ENCODE peak calls at places on chromosome 20, in four cellular contexts. J is body of pancreas, Y is tibial artery, P is fibroblast of the aortic adventitia. M is an unnamed sample.

GRCh38 chr20:58088625-58089024 is 139.8 kb downstream of the ANKRD60 start:
- DNase-seq in J (no peak), Y (peak; percentile 3), P (no peak), M (no peak)

GRCh38 chr20:16528078-16528477 is 45.2 kb downstream of the KIF16B start:
- DNase-seq in J (peak; percentile 81), Y (no peak), P (peak; percentile 77), M (no peak)

GRCh38 chr20:62617711-62618483 is 24.4 kb upstream of the SLCO4A1 start:
- DNase-seq in J (no peak), Y (peak; percentile 83), P (no peak), M (no peak)

GRCh38 chr20:36823126-36823525 is 49.6 kb upstream of the DSN1 start:
- DNase-seq in J (no peak), Y (no peak), P (no peak), M (no peak)

GRCh38 chr20:58552366-58552934 is 37.3 kb upstream of the APCDD1L start:
- DNase-seq in J (no peak), Y (no peak), P (no peak), M (no peak)

GRCh38 chr20:9409981-9410380 is 104.4 kb upstream of the LAMP5 start:
- DNase-seq in J (no peak), Y (no peak), P (peak; percentile 49), M (no peak)

GRCh38 chr20:10927011-10927583 is 253.3 kb upstream of the JAG1 start:
- DNase-seq in J (no peak), Y (no peak), P (no peak), M (no peak)

GRCh38 chr20:33883164-33883563 is 72.0 kb downstream of the CHMP4B start:
- DNase-seq in J (no peak), Y (no peak), P (no peak), M (no peak)

GRCh38 chr20:56215115-56215514 is 33.4 kb upstream of the MC3R start:
- DNase-seq in J (no peak), Y (no peak), P (no peak), M (no peak)

GRCh38 chr20:45947110-45947866 is 12.8 kb downstream of the PCIF1 start:
- DNase-seq in J (no peak), Y (no peak), P (no peak), M (no peak)

GRCh38 chr20:41552295-41553068 is 65.7 kb downstream of the CHD6 start:
- DNase-seq in J (no peak), Y (no peak), P (no peak), M (no peak)

GRCh38 chr20:63431944-63432343 is 40.5 kb downstream of the KCNQ2 start:
- DNase-seq in J (no peak), Y (no peak), P (no peak), M (peak; percentile 55)

GRCh38 chr20:41018153-41018552 is 10.5 kb upstream of the TOP1 start:
- DNase-seq in J (no peak), Y (no peak), P (no peak), M (no peak)

GRCh38 chr20:58393299-58393698 is 4.3 kb downstream of the VAPB start:
- DNase-seq in J (no peak), Y (no peak), P (peak; percentile 50), M (no peak)

GRCh38 chr20:59074456-59074855 is 31.9 kb upstream of the PRELID3B start:
- DNase-seq in J (no peak), Y (no peak), P (peak; percentile 30), M (no peak)

GRCh38 chr20:44471481-44471882 is 4.2 kb upstream of the TTPAL start:
- DNase-seq in J (no peak), Y (no peak), P (peak; percentile 66), M (no peak)

GRCh38 chr20:60361761-60362410 is 403.7 kb downstream of the CDH26 start:
- DNase-seq in J (no peak), Y (no peak), P (no peak), M (no peak)

GRCh38 chr20:47113362-47114118 is 218.9 kb downstream of the EYA2 start:
- DNase-seq in J (no peak), Y (no peak), P (peak; percentile 7), M (no peak)

GRCh38 chr20:51886891-51887608 is 84.7 kb upstream of the SALL4 start:
- DNase-seq in J (no peak), Y (no peak), P (no peak), M (peak; percentile 50)

GRCh38 chr20:58651823-58652605 is 931 bp downstream of the STX16 start:
- DNase-seq in J (peak; percentile 55), Y (no peak), P (peak; percentile 69), M (no peak)

GRCh38 chr20:58544891-58545290 is 29.7 kb upstream of the APCDD1L start:
- DNase-seq in J (no peak), Y (no peak), P (no peak), M (no peak)

GRCh38 chr20:41475507-41475906 is 108.9 kb upstream of the EMILIN3 start:
- DNase-seq in J (no peak), Y (no peak), P (peak; percentile 32), M (no peak)

GRCh38 chr20:54165014-54165413 is 8.8 kb downstream of the CYP24A1 start:
- DNase-seq in J (no peak), Y (no peak), P (no peak), M (no peak)

GRCh38 chr20:40291483-40291882 is 397.6 kb downstream of the MAFB start:
- DNase-seq in J (no peak), Y (no peak), P (no peak), M (no peak)

GRCh38 chr20:64238115-64238825 is 17.3 kb upstream of the PCMTD2 start:
- DNase-seq in J (no peak), Y (no peak), P (no peak), M (no peak)

GRCh38 chr20:53900380-53900999 is 169.9 kb downstream of the BCAS1 start:
- DNase-seq in J (no peak), Y (no peak), P (peak; percentile 95), M (no peak)

GRCh38 chr20:54199721-54200176 is 8.1 kb upstream of the PFDN4 start:
- DNase-seq in J (peak; percentile 77), Y (peak; percentile 73), P (peak; percentile 85), M (peak; percentile 69)

GRCh38 chr20:47506850-47507249 is 5.2 kb downstream of the NCOA3 start:
- DNase-seq in J (no peak), Y (no peak), P (no peak), M (no peak)

GRCh38 chr20:53322651-53323050 is 271.0 kb downstream of the ZNF217 start:
- DNase-seq in J (no peak), Y (no peak), P (no peak), M (no peak)

GRCh38 chr20:52598306-52598705 is 373.9 kb upstream of the TSHZ2 start:
- DNase-seq in J (no peak), Y (no peak), P (no peak), M (no peak)

GRCh38 chr20:9629821-9630220 is 115.4 kb downstream of the LAMP5 start:
- DNase-seq in J (no peak), Y (no peak), P (no peak), M (no peak)

GRCh38 chr20:3681352-3681930 is 369 bp downstream of the ADAM33 start:
- DNase-seq in J (no peak), Y (no peak), P (no peak), M (no peak)

GRCh38 chr20:3678198-3678597 is 3.6 kb downstream of the ADAM33 start:
- DNase-seq in J (no peak), Y (no peak), P (no peak), M (no peak)

GRCh38 chr20:3678893-3679720 is 2.7 kb downstream of the ADAM33 start:
- DNase-seq in J (no peak), Y (no peak), P (peak; percentile 41), M (no peak)

GRCh38 chr20:3680701-3681351 is 984 bp downstream of the ADAM33 start:
- DNase-seq in J (no peak), Y (no peak), P (peak; percentile 4), M (no peak)

GRCh38 chr20:3679749-3680700 is 1.8 kb downstream of the ADAM33 start:
- DNase-seq in J (peak; percentile 36), Y (peak; percentile 87), P (peak; percentile 88), M (no peak)
- H3K4me3 ChIP-seq in J (no peak overlapping the region), Y (peak overlapping the region; percentile 61), P (peak overlapping the region; percentile 79), M (no peak overlapping the region)

GRCh38 chr20:17875106-17875980 is 93.3 kb downstream of the SNX5 start:
- DNase-seq in J (peak; percentile 99), Y (peak; percentile 86), P (peak; percentile 94), M (peak; percentile 40)
- H3K4me3 ChIP-seq in J (no peak overlapping the region), Y (no peak overlapping the region), P (no peak overlapping the region), M (peak overlapping the region; percentile 17)

GRCh38 chr20:48627737-48628128 is 200.1 kb downstream of the PREX1 start:
- DNase-seq in J (peak; percentile 27), Y (no peak), P (no peak), M (peak; percentile 37)

GRCh38 chr20:48629069-48629959 is 198.5 kb downstream of the PREX1 start:
- DNase-seq in J (no peak), Y (no peak), P (no peak), M (no peak)

GRCh38 chr20:48626226-48626937 is 201.4 kb downstream of the PREX1 start:
- DNase-seq in J (no peak), Y (peak; percentile 77), P (no peak), M (no peak)

GRCh38 chr20:48625136-48625900 is 202.5 kb downstream of the PREX1 start:
- DNase-seq in J (no peak), Y (no peak), P (no peak), M (no peak)

DNA sequence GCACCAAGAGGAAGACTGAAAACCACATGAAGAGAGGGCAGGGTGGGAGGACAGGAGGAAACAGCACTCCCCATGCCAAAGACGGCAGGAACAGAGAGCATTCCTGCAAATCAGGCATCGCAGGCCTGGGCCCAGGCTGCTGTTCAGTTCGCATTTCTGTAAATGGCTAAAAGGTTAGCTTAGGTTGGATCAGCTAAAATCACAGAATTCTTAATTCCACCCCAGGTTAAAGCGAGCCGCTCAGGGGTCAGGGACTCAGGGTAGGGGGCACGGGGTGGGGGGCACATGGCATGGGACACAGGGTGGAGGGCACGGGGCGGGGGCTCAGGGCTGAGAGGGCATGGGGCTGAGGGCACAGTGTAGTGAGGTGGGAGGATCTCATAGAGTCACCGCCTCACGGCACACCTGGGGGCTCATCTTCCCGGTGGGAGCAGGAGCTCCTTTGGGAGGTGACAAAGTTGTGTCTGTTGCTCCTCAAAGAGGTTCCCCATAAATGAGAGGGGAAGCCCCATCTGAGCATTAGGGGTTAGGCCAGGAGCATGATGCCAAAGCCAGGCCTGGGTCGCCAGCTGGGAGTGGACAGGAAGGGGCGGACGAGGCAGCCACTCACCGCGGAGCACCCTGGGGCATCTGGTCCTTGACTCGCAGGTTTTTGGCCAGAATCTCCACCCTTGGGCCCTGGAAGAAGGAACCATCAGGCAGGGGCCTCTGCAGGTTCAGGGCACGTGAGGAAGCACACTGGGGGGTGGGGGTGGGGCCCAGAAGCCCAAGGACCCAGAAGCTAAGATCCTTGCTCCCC is 200.7 kb downstream of the PREX1 start:
- DNase-seq in J (no peak), Y (no peak), P (no peak), M (no peak)
- H3K4me3 ChIP-seq in J (no peak overlapping the region), Y (no peak overlapping the region), P (no peak overlapping the region), M (no peak overlapping the region)

DNA sequence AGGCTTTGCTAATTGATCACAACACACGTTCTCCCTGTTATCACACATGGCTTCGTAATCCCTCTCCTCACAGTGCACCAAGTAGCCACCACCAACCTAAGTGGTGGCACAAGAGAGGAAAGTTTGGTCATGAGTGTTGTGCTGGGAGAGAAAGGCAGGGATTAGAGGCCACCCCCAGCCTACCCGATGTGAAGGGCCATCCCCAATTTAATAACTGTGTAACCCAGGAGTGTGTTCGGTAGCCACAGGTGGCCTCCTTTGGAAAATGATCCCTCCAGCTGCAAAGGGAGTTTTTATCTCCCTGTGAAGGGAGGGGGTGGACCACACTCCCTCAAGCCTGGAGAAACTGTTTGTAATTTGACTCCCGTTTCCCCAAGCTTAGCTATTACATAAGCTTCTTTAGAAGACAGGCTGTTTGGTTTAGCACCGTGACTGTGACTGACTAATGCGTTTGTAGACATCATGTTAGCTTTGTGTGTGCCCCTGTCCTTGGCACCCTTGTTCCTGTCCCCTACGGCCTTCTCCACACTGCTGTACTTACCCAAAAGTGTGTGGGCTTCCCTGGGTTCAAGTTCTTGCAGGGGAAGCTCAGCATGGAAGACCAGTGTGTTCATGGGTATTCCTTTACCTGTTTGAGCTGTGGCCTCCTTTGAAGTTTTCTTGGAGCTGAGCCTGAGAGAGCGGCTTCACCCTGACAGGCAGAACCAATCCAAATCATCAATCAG is 20.6 kb downstream of the PPP1R16B start:
- DNase-seq in J (peak; percentile 23), Y (no peak), P (peak; percentile 42), M (no peak)
- H3K4me3 ChIP-seq in J (no peak overlapping the region), Y (no peak overlapping the region), P (no peak overlapping the region), M (no peak overlapping the region)

M was measured in BE2C.